ENCODE peak calls at places on chromosomes 16 and 17, in five cellular contexts. One of them, this sample, is unnamed. For H3K4me1 and H3K36me3, the result is how much of the 10 kb centered on the place peaks cover.

GRCh38 chr17:46056800-46057304 is 57.8 kb downstream of the STH start:
- DNase-seq in right lobe of liver: no peak
- DNase-seq in lower lobe of right lung: no peak
- DNase-seq in psoas muscle: no peak
- DNase-seq in adrenal gland: peak
- DNase-seq in this sample: no peak

GRCh38 chr17:7213895-7214299 is 5.7 kb downstream of the DLG4 start:
- DNase-seq in adrenal gland: peak
- DNase-seq in right lobe of liver: peak
- DNase-seq in lower lobe of right lung: peak
- DNase-seq in psoas muscle: no peak
- DNase-seq in this sample: no peak

GRCh38 chr16:89281189-89281577 is 63.7 kb downstream of the ZNF778 start:
- DNase-seq in right lobe of liver: no peak
- DNase-seq in psoas muscle: no peak
- DNase-seq in adrenal gland: no peak
- DNase-seq in lower lobe of right lung: no peak
- DNase-seq in this sample: no peak

GRCh38 chr16:17423195-17423594 is 47.6 kb downstream of the XYLT1 start:
- DNase-seq in adrenal gland: peak
- DNase-seq in right lobe of liver: no peak
- DNase-seq in lower lobe of right lung: no peak
- DNase-seq in psoas muscle: no peak
- DNase-seq in this sample: no peak

GRCh38 chr16:28596840-28597691 is at the start of gene SULT1A2:
- DNase-seq in right lobe of liver: peak
- DNase-seq in psoas muscle: no peak
- DNase-seq in adrenal gland: no peak
- DNase-seq in lower lobe of right lung: peak
- DNase-seq in this sample: no peak

GRCh38 chr16:9840761-9841665 is 341.2 kb downstream of the GRIN2A start:
- DNase-seq in right lobe of liver: no peak
- DNase-seq in lower lobe of right lung: no peak
- DNase-seq in adrenal gland: no peak
- DNase-seq in psoas muscle: no peak
- DNase-seq in this sample: no peak

GRCh38 chr17:69287168-69287567 is 39.8 kb downstream of the ABCA5 start:
- DNase-seq in adrenal gland: no peak
- DNase-seq in psoas muscle: no peak
- DNase-seq in right lobe of liver: no peak
- DNase-seq in lower lobe of right lung: no peak
- DNase-seq in this sample: no peak

GRCh38 chr16:89375021-89375420 is 115.3 kb downstream of the ANKRD11 start:
- DNase-seq in psoas muscle: no peak
- DNase-seq in right lobe of liver: no peak
- DNase-seq in adrenal gland: no peak
- DNase-seq in lower lobe of right lung: no peak
- DNase-seq in this sample: no peak

GRCh38 chr17:81004336-81005015 is 12.8 kb downstream of the CHMP6 start:
- DNase-seq in lower lobe of right lung: no peak
- DNase-seq in psoas muscle: peak
- DNase-seq in right lobe of liver: no peak
- DNase-seq in adrenal gland: no peak
- DNase-seq in this sample: peak

GRCh38 chr17:2940352-2940751 is 123.1 kb downstream of the OR1D5 start:
- DNase-seq in adrenal gland: no peak
- DNase-seq in lower lobe of right lung: no peak
- DNase-seq in psoas muscle: peak
- DNase-seq in right lobe of liver: no peak
- DNase-seq in this sample: no peak

GRCh38 chr16:12881771-12882170 is 19.6 kb upstream of the SHISA9 start:
- DNase-seq in lower lobe of right lung: no peak
- DNase-seq in right lobe of liver: no peak
- DNase-seq in psoas muscle: no peak
- DNase-seq in adrenal gland: no peak
- DNase-seq in this sample: no peak

GRCh38 chr17:34378664-34379101 is 15.7 kb upstream of the CCL1 start:
- DNase-seq in lower lobe of right lung: peak
- DNase-seq in right lobe of liver: no peak
- DNase-seq in adrenal gland: no peak
- DNase-seq in psoas muscle: no peak
- DNase-seq in this sample: no peak

GRCh38 chr17:15466131-15466530 is 1.3 kb downstream of the CDRT4 start:
- DNase-seq in psoas muscle: no peak
- DNase-seq in adrenal gland: no peak
- DNase-seq in right lobe of liver: no peak
- DNase-seq in lower lobe of right lung: no peak
- DNase-seq in this sample: no peak

GRCh38 chr16:47142469-47143328 is 1.0 kb downstream of the NETO2 start:
- DNase-seq in right lobe of liver: peak
- DNase-seq in adrenal gland: peak
- DNase-seq in lower lobe of right lung: peak
- DNase-seq in psoas muscle: peak
- DNase-seq in this sample: peak

GRCh38 chr16:29906520-29907244 is 6.4 kb downstream of the ASPHD1 start:
- DNase-seq in adrenal gland: no peak
- DNase-seq in right lobe of liver: no peak
- DNase-seq in psoas muscle: no peak
- DNase-seq in lower lobe of right lung: peak
- DNase-seq in this sample: no peak

GRCh38 chr16:88103011-88103410 is 151.8 kb downstream of the BANP start:
- DNase-seq in right lobe of liver: no peak
- DNase-seq in lower lobe of right lung: peak
- DNase-seq in adrenal gland: no peak
- DNase-seq in psoas muscle: no peak
- DNase-seq in this sample: peak

GRCh38 chr16:27498020-27498419 is 51.7 kb downstream of the GTF3C1 start:
- DNase-seq in lower lobe of right lung: no peak
- DNase-seq in right lobe of liver: no peak
- DNase-seq in psoas muscle: no peak
- DNase-seq in adrenal gland: no peak
- DNase-seq in this sample: no peak

GRCh38 chr17:19410875-19411291 is at the start of gene RNF112:
- DNase-seq in adrenal gland: peak
- DNase-seq in psoas muscle: peak
- DNase-seq in lower lobe of right lung: no peak
- DNase-seq in right lobe of liver: no peak
- DNase-seq in this sample: no peak

GRCh38 chr17:15659663-15660062 is 24.4 kb downstream of the TRIM16 start:
- DNase-seq in adrenal gland: peak
- DNase-seq in right lobe of liver: no peak
- DNase-seq in psoas muscle: no peak
- DNase-seq in lower lobe of right lung: peak
- DNase-seq in this sample: no peak

GRCh38 chr17:14302421-14303099 is 1.7 kb downstream of the HS3ST3B1 start:
- DNase-seq in psoas muscle: peak
- DNase-seq in adrenal gland: peak
- DNase-seq in right lobe of liver: peak
- DNase-seq in lower lobe of right lung: peak
- DNase-seq in this sample: peak

GRCh38 chr17:18946536-18946935 is 5.4 kb upstream of the SLC5A10 start:
- DNase-seq in right lobe of liver: no peak
- DNase-seq in psoas muscle: no peak
- DNase-seq in lower lobe of right lung: no peak
- DNase-seq in adrenal gland: no peak
- DNase-seq in this sample: no peak

GRCh38 chr16:89246383-89246902 is 28.9 kb downstream of the ZNF778 start:
- DNase-seq in psoas muscle: no peak
- DNase-seq in adrenal gland: no peak
- DNase-seq in lower lobe of right lung: peak
- DNase-seq in right lobe of liver: no peak
- DNase-seq in this sample: no peak

GRCh38 chr17:50200447-50201225 is 795 bp downstream of the COL1A1 start:
- DNase-seq in adrenal gland: peak
- DNase-seq in lower lobe of right lung: peak
- DNase-seq in psoas muscle: peak
- DNase-seq in right lobe of liver: peak
- DNase-seq in this sample: peak

GRCh38 chr17:35748979-35749378 is 4.1 kb downstream of the GAS2L2 start:
- DNase-seq in right lobe of liver: no peak
- DNase-seq in lower lobe of right lung: no peak
- DNase-seq in psoas muscle: no peak
- DNase-seq in adrenal gland: no peak
- DNase-seq in this sample: no peak

GRCh38 chr16:88967800-88968588 is 9.0 kb downstream of the CBFA2T3 start:
- DNase-seq in psoas muscle: peak
- DNase-seq in lower lobe of right lung: no peak
- DNase-seq in adrenal gland: no peak
- DNase-seq in right lobe of liver: no peak
- DNase-seq in this sample: peak

GRCh38 chr16:83701494-83701893 is 106.3 kb upstream of the HSBP1 start:
- DNase-seq in adrenal gland: peak
- DNase-seq in right lobe of liver: no peak
- DNase-seq in psoas muscle: peak
- DNase-seq in lower lobe of right lung: peak
- DNase-seq in this sample: no peak

GRCh38 chr17:17508641-17509591 is 12.7 kb upstream of the RASD1 start:
- DNase-seq in adrenal gland: no peak
- DNase-seq in right lobe of liver: peak
- DNase-seq in lower lobe of right lung: peak
- DNase-seq in psoas muscle: peak
- DNase-seq in this sample: no peak

GRCh38 chr17:73021771-73022170 is 70.7 kb downstream of the SLC39A11 start:
- DNase-seq in lower lobe of right lung: no peak
- DNase-seq in psoas muscle: no peak
- DNase-seq in right lobe of liver: no peak
- DNase-seq in adrenal gland: no peak
- DNase-seq in this sample: no peak

DNA sequence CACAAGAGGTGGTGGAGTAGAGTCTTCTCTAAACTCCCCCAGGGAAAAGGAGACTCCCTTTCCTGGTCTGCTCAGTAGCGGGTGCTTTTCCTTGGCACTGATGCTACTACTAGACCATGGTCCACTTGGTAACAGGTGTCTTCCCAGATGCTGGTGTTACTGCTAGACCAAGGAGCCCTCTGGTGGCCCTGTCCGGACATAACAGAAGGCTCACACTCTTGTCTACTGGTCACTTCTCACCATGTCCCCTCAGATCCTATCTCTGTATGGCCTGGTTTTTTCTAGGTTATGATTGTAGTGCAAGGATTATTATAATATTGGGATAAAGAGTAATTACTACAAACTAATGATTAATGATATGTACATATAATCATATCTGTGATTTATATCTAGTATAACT is 49.7 kb upstream of the ARL4D start:
- DNase-seq in right lobe of liver: no peak
- DNase-seq in lower lobe of right lung: no peak
- DNase-seq in psoas muscle: no peak
- DNase-seq in adrenal gland: no peak
- DNase-seq in this sample: no peak
- TF ChIP-seq CTCF in right lobe of liver: no peak
- TF ChIP-seq CTCF in lower lobe of right lung: no peak
- TF ChIP-seq CTCF in psoas muscle: no peak
- TF ChIP-seq CTCF in adrenal gland: no peak
- TF ChIP-seq CTCF in this sample: no peak

GRCh38 chr17:37740861-37741260 is 4.0 kb downstream of the HNF1B start:
- DNase-seq in psoas muscle: no peak
- DNase-seq in lower lobe of right lung: no peak
- DNase-seq in right lobe of liver: no peak
- DNase-seq in adrenal gland: no peak
- DNase-seq in this sample: no peak
- H3K4me1 ChIP-seq in psoas muscle: under half
- H3K4me1 ChIP-seq in lower lobe of right lung: under half
- H3K4me1 ChIP-seq in right lobe of liver: under half
- H3K4me1 ChIP-seq in adrenal gland: under half
- H3K4me1 ChIP-seq in this sample: under half

GRCh38 chr16:22264786-22265185 is 32.4 kb upstream of the POLR3E start:
- DNase-seq in psoas muscle: no peak
- DNase-seq in right lobe of liver: no peak
- DNase-seq in lower lobe of right lung: no peak
- DNase-seq in adrenal gland: no peak
- DNase-seq in this sample: no peak
- H3K36me3 ChIP-seq in psoas muscle: half or more
- H3K36me3 ChIP-seq in right lobe of liver: under half
- H3K36me3 ChIP-seq in lower lobe of right lung: half or more
- H3K36me3 ChIP-seq in adrenal gland: half or more
- H3K36me3 ChIP-seq in this sample: half or more

GRCh38 chr17:77279448-77280303 is 138.9 kb downstream of the SEC14L1 start:
- DNase-seq in lower lobe of right lung: peak
- DNase-seq in right lobe of liver: peak
- DNase-seq in psoas muscle: no peak
- DNase-seq in adrenal gland: no peak
- DNase-seq in this sample: no peak
- TF ChIP-seq CTCF in lower lobe of right lung: no peak
- TF ChIP-seq CTCF in right lobe of liver: no peak
- TF ChIP-seq CTCF in psoas muscle: no peak
- TF ChIP-seq CTCF in adrenal gland: no peak
- TF ChIP-seq CTCF in this sample: no peak

GRCh38 chr16:85380905-85381737 is 232.0 kb upstream of the GSE1 start:
- DNase-seq in lower lobe of right lung: no peak
- DNase-seq in adrenal gland: no peak
- DNase-seq in psoas muscle: no peak
- DNase-seq in right lobe of liver: no peak
- DNase-seq in this sample: no peak

GRCh38 chr16:85377388-85378144 is 235.6 kb upstream of the GSE1 start:
- DNase-seq in adrenal gland: no peak
- DNase-seq in psoas muscle: no peak
- DNase-seq in lower lobe of right lung: no peak
- DNase-seq in right lobe of liver: no peak
- DNase-seq in this sample: no peak

GRCh38 chr16:85380002-85380395 is 233.1 kb upstream of the GSE1 start:
- DNase-seq in right lobe of liver: no peak
- DNase-seq in lower lobe of right lung: no peak
- DNase-seq in psoas muscle: no peak
- DNase-seq in adrenal gland: no peak
- DNase-seq in this sample: no peak

GRCh38 chr16:85378145-85379040 is 234.7 kb upstream of the GSE1 start:
- DNase-seq in psoas muscle: no peak
- DNase-seq in right lobe of liver: no peak
- DNase-seq in adrenal gland: no peak
- DNase-seq in lower lobe of right lung: no peak
- DNase-seq in this sample: no peak

GRCh38 chr16:85379041-85380001 is 233.8 kb upstream of the GSE1 start:
- DNase-seq in adrenal gland: no peak
- DNase-seq in right lobe of liver: no peak
- DNase-seq in lower lobe of right lung: no peak
- DNase-seq in psoas muscle: no peak
- DNase-seq in this sample: no peak
- H3K4me1 ChIP-seq in adrenal gland: under half
- H3K4me1 ChIP-seq in right lobe of liver: under half
- H3K4me1 ChIP-seq in lower lobe of right lung: under half
- H3K4me1 ChIP-seq in psoas muscle: under half
- H3K4me1 ChIP-seq in this sample: under half

This sample was measured in left lung.